ENCODE peak calls at places on chromosomes 13 and 19, in six cellular contexts. G is astrocyte, Z is K562, I is fibroblast of lung, D is H1, V is neural progenitor cell. M is an unnamed sample.

GRCh38 chr13:66933994-66934393 is 296.1 kb downstream of the PCDH9 start:
- DNase-seq in G (peak), Z (peak), I (peak), D (no peak), V (no peak), M (peak)

GRCh38 chr19:39557791-39558622 is 18.0 kb upstream of the EID2 start:
- DNase-seq in G (no peak), Z (no peak), I (no peak), D (no peak), V (no peak), M (no peak)

GRCh38 chr13:49308104-49308875 is 60.6 kb downstream of the CDADC1 start:
- DNase-seq in G (peak), Z (no peak), I (peak), D (no peak), V (no peak), M (no peak)

GRCh38 chr13:60583911-60584753 is 187.1 kb downstream of the TDRD3 start:
- DNase-seq in G (peak), Z (peak), I (peak), D (peak), V (peak), M (no peak)

GRCh38 chr13:31267126-31267784 is 67.5 kb downstream of the B3GLCT start:
- DNase-seq in G (peak), Z (no peak), I (no peak), D (no peak), V (no peak), M (peak)

GRCh38 chr19:33264881-33265445 is 37.4 kb downstream of the CEBPA start:
- DNase-seq in G (no peak), Z (no peak), I (no peak), D (no peak), V (no peak), M (no peak)

GRCh38 chr19:33758541-33759013 is 38.1 kb upstream of the KCTD15 start:
- DNase-seq in G (no peak), Z (no peak), I (no peak), D (no peak), V (no peak), M (no peak)

GRCh38 chr13:73938375-73939070 is 195.7 kb downstream of the KLF12 start:
- DNase-seq in G (peak), Z (no peak), I (peak), D (no peak), V (no peak), M (peak)

GRCh38 chr19:12833747-12834417 is 497 bp downstream of the RTBDN start:
- DNase-seq in G (no peak), Z (peak), I (no peak), D (peak), V (peak), M (no peak)

GRCh38 chr13:22700488-22700887 is 480.3 kb upstream of the SGCG start:
- DNase-seq in G (no peak), Z (no peak), I (no peak), D (no peak), V (no peak), M (no peak)

GRCh38 chr19:48203227-48203793 is 32.8 kb downstream of the ZSWIM9 start:
- DNase-seq in G (no peak), Z (no peak), I (no peak), D (no peak), V (no peak), M (no peak)

GRCh38 chr13:40232321-40232720 is 434.1 kb downstream of the FOXO1 start:
- DNase-seq in G (no peak), Z (no peak), I (no peak), D (no peak), V (peak), M (no peak)
- H3K9ac ChIP-seq in G (no peak), Z (no peak), I (no peak), D (no peak), V (no peak), M (no peak)

DNA sequence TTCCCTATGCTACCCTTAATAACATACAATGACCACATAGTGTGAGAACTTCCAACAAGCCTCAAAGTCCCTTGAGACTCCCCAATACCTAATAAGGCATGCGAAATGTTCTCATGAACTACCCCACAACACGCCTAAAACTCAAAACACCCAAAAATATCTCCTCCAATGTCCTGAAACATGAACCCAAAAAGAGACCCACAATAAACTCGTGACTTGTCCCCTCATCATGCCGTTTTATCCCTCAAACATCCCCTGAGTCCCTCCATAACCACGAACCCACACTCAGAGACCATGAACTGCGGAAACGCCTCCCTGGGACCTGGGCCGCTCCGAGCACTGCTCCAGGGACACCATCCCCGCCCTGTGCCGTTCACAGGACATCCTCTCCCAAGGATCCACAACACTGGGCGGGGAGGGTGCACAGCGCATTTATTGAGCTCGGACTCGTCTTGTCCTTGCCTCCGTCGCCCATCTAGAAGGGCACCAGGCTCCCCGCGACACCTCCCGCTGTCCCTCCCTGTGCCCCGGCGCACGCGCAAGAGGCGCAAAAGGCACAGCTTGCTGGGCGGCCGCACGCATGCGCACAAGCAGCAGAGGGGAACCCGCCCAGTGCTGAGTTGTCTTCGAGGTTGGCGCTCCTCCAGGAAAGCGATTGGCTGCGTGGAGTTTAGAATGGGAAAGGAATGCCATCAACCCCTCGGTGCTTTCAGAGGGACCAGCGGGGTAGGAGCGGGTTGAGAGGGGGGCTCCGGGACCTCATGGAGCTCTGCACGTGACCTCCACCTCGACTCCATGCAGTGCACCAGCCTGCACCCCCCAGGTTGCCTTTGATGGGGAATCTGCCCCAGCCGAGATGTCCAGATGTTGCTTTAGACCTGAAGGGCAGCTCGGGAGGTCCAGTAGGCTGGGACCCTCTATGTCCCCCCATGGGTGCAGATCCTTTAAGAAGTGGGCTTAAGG is 8.8 kb downstream of the FXYD3 start:
- DNase-seq in G (peak), Z (peak), I (peak), D (no peak), V (peak), M (peak)
- H3K4me2 ChIP-seq in G (peak), Z (peak), I (peak), D (no peak), V (peak), M (peak)

DNA sequence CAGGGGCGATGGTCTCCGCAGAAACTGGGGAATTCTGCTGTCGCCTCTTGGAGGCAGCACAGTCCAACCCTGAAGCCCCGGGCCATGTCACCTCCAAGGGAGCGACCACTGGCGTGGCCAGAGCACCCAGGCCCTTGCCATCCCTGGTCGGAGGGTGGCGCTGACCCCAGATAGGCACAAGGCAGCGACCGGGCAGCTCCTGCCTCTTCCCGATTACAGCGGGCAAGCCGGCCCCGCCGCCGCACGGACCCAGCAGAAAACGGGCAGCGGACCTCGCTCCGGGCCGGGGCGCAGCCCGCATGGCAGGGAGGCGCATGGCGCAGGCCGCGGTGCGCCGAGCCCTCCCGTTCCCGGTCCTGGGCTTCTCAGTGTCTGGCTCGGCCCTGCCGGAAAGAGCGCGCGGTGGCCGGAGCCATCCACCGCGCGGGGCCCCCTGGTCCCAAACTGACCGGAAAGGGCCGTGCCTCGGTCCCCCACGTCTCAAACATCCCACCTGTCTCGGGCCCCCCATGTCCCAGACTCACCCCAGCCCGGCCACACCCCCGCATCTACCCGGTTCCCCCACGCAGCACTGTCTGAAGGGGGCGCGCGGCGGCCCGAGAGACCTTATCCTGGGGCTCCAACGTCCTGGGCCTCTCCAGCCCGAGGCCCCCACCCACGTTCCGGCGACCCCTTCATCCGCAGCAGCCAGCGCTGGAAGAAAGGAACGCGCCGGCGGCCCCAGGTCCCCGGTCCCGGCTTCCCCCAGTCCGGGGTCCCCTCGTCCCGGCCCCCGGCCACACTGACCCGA is 725 bp downstream of the CERS1 start:
- DNase-seq in G (no peak), Z (peak), I (peak), D (peak), V (peak), M (no peak)
- TF ChIP-seq EZH2 in G (peak), Z (no peak), I (no peak), D (no peak), V (no peak), M (peak)

GRCh38 chr19:3480383-3481091 is at the start of gene SMIM24:
- DNase-seq in G (no peak), Z (peak), I (no peak), D (peak), V (no peak), M (no peak)
- H3K9ac ChIP-seq in G (no peak), Z (no peak), I (no peak), D (no peak), V (no peak), M (no peak)

DNA sequence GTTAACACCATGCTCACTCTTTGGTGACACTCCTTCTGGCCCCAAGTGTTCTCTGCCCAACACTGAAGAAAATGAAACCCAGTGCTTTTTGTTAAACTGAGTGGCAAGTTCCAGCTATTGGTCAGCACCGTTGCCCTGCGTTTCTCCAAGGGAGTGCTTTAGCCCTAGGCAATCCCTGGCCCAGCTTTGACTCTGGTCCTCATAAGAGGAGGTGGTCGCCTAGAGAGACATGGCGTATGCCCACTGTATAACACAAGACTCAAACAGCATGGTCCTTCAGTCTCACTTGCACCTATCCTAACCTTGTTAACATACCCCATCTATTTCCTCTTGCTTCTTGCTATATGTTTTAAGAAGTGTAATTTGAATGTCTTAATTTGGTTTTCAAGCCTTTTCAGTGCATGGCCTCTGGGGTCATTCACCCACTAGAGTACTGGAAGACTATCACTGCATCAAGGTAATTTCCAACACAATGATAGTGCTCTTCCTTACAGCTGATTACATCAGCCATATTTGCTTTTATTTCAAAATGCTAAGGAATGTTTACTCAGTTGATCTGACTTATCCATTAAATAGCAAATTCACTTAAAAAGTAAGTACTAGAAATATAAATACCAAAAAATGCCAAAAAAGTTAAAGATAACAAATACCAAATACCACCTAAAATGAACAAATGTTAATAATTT is 190.5 kb upstream of the SOX21 start:
- DNase-seq in G (no peak), Z (no peak), I (peak), D (no peak), V (no peak), M (no peak)
- H3K4me2 ChIP-seq in G (no peak), Z (no peak), I (no peak), D (no peak), V (no peak), M (no peak)

GRCh38 chr19:7788178-7788932 is 25.3 kb downstream of the CLEC4M start:
- DNase-seq in G (no peak), Z (no peak), I (no peak), D (peak), V (peak), M (no peak)
- TF ChIP-seq EZH2 in G (peak), Z (no peak), I (peak), D (peak), V (peak), M (peak)